ENCODE peak calls at places on chromosomes 2 and 18, in five cellular contexts. V is SK-N-SH, Y is upper lobe of right lung, I is fibroblast of lung, H is esophagus squamous epithelium. C is an unnamed sample.

GRCh38 chr2:239811001-239811798 is 213.9 kb downstream of the NDUFA10 start:
- DNase-seq in V (no peak), Y (peak; percentile 21), I (no peak), H (no peak), C (no peak)

GRCh38 chr2:317501-318424 is 29.9 kb upstream of the ALKAL2 start:
- DNase-seq in V (no peak), Y (no peak), I (peak; percentile 72), H (no peak), C (peak; percentile 48)

GRCh38 chr2:1283020-1283801 is 130.1 kb upstream of the TPO start:
- DNase-seq in V (peak; percentile 58), Y (no peak), I (no peak), H (no peak), C (no peak)

GRCh38 chr2:136381722-136382633 is 264.0 kb upstream of the CXCR4 start:
- DNase-seq in V (no peak), Y (no peak), I (no peak), H (no peak), C (no peak)

GRCh38 chr18:30514059-30514458 is 528.5 kb downstream of the DSC3 start:
- DNase-seq in V (no peak), Y (no peak), I (no peak), H (no peak), C (no peak)

GRCh38 chr2:137910641-137911040 is 53.6 kb upstream of the HNMT start:
- DNase-seq in V (no peak), Y (no peak), I (peak; percentile 14), H (no peak), C (no peak)

GRCh38 chr18:55351980-55352714 is 235.8 kb downstream of the TCF4 start:
- DNase-seq in V (no peak), Y (no peak), I (peak; percentile 56), H (no peak), C (no peak)

GRCh38 chr18:48997985-48998831 is 47.4 kb upstream of the SMAD7 start:
- DNase-seq in V (peak; percentile 72), Y (peak; percentile 83), I (peak; percentile 98), H (no peak), C (peak; percentile 36)

GRCh38 chr2:49004046-49004626 is 150.2 kb downstream of the FSHR start:
- DNase-seq in V (no peak), Y (no peak), I (no peak), H (no peak), C (no peak)

GRCh38 chr18:22639026-22639463 is 221.3 kb upstream of the CTAGE1 start:
- DNase-seq in V (no peak), Y (no peak), I (peak; percentile 96), H (no peak), C (no peak)

GRCh38 chr2:209929369-209929768 is 73.1 kb upstream of the RPE start:
- DNase-seq in V (no peak), Y (no peak), I (no peak), H (no peak), C (no peak)

GRCh38 chr2:135052042-135052876 is at the start of gene RAB3GAP1:
- DNase-seq in V (peak; percentile 90), Y (peak; percentile 89), I (peak; percentile 88), H (peak; percentile 26), C (peak; percentile 67)

GRCh38 chr2:8252997-8253694 is 428.7 kb upstream of the ID2 start:
- DNase-seq in V (no peak), Y (no peak), I (no peak), H (no peak), C (no peak)

GRCh38 chr2:9782197-9782719 is 61.0 kb upstream of the TAF1B start:
- DNase-seq in V (no peak), Y (peak; percentile 61), I (no peak), H (no peak), C (no peak)

GRCh38 chr2:118981627-118982026 is 39.6 kb downstream of the MARCO start:
- DNase-seq in V (no peak), Y (no peak), I (no peak), H (no peak), C (no peak)

GRCh38 chr2:148603562-148603920 is 41.0 kb upstream of the EPC2 start:
- DNase-seq in V (no peak), Y (no peak), I (no peak), H (no peak), C (no peak)

GRCh38 chr2:101012706-101013181 is 10.7 kb downstream of the RPL31 start:
- DNase-seq in V (peak; percentile 45), Y (no peak), I (peak; percentile 27), H (no peak), C (peak; percentile 45)

GRCh38 chr2:164015328-164016123 is 279.7 kb upstream of the FIGN start:
- DNase-seq in V (no peak), Y (no peak), I (peak; percentile 95), H (no peak), C (peak; percentile 54)

GRCh38 chr2:241111443-241111810 is 9.3 kb upstream of the MTERF4 start:
- DNase-seq in V (no peak), Y (no peak), I (no peak), H (no peak), C (no peak)

GRCh38 chr18:27483266-27483665 is 298.2 kb upstream of the CHST9 start:
- DNase-seq in V (no peak), Y (no peak), I (no peak), H (no peak), C (no peak)

GRCh38 chr2:23597687-23598086 is 212.7 kb downstream of the KLHL29 start:
- DNase-seq in V (no peak), Y (no peak), I (no peak), H (no peak), C (no peak)

GRCh38 chr2:37230581-37230980 is 815 bp downstream of the CEBPZ start:
- DNase-seq in V (peak; percentile 36), Y (no peak), I (peak; percentile 7), H (no peak), C (peak; percentile 6)

GRCh38 chr2:233152541-233152940 is 92.4 kb downstream of the INPP5D start:
- DNase-seq in V (no peak), Y (no peak), I (peak; percentile 48), H (no peak), C (no peak)

GRCh38 chr2:97714084-97714949 is 941 bp downstream of the ZAP70 start:
- DNase-seq in V (no peak), Y (peak; percentile 58), I (no peak), H (no peak), C (no peak)

GRCh38 chr2:142052220-142052863 is 78.5 kb downstream of the LRP1B start:
- DNase-seq in V (no peak), Y (no peak), I (no peak), H (no peak), C (no peak)

GRCh38 chr2:29226808-29227207 is 111.6 kb downstream of the CLIP4 start:
- DNase-seq in V (no peak), Y (no peak), I (no peak), H (no peak), C (no peak)

GRCh38 chr2:11754705-11755026 is 8.2 kb downstream of the LPIN1 start:
- DNase-seq in V (no peak), Y (no peak), I (no peak), H (no peak), C (no peak)

GRCh38 chr2:96962567-96963203 is 23.7 kb downstream of the FAM178B start:
- DNase-seq in V (no peak), Y (no peak), I (no peak), H (no peak), C (no peak)

GRCh38 chr2:180063494-180063893 is 56.4 kb upstream of the CWC22 start:
- DNase-seq in V (no peak), Y (no peak), I (no peak), H (no peak), C (no peak)
- TF ChIP-seq CTCF in V (no peak), Y (no peak), I (no peak), H (no peak), C (no peak)

GRCh38 chr2:99877963-99878362 is 264.4 kb downstream of the AFF3 start:
- DNase-seq in V (no peak), Y (no peak), I (no peak), H (no peak), C (no peak)

GRCh38 chr2:99879481-99879880 is 262.9 kb downstream of the AFF3 start:
- DNase-seq in V (no peak), Y (no peak), I (peak; percentile 52), H (no peak), C (no peak)

GRCh38 chr2:99878951-99879350 is 263.4 kb downstream of the AFF3 start:
- DNase-seq in V (no peak), Y (no peak), I (peak; percentile 95), H (no peak), C (no peak)

GRCh38 chr2:99876956-99877355 is 265.4 kb downstream of the AFF3 start:
- DNase-seq in V (no peak), Y (no peak), I (no peak), H (no peak), C (no peak)

GRCh38 chr2:99875627-99876026 is 266.8 kb downstream of the AFF3 start:
- DNase-seq in V (no peak), Y (no peak), I (no peak), H (no peak), C (no peak)
- TF ChIP-seq CTCF in V (no peak), Y (no peak), I (no peak), H (no peak), C (no peak)

DNA sequence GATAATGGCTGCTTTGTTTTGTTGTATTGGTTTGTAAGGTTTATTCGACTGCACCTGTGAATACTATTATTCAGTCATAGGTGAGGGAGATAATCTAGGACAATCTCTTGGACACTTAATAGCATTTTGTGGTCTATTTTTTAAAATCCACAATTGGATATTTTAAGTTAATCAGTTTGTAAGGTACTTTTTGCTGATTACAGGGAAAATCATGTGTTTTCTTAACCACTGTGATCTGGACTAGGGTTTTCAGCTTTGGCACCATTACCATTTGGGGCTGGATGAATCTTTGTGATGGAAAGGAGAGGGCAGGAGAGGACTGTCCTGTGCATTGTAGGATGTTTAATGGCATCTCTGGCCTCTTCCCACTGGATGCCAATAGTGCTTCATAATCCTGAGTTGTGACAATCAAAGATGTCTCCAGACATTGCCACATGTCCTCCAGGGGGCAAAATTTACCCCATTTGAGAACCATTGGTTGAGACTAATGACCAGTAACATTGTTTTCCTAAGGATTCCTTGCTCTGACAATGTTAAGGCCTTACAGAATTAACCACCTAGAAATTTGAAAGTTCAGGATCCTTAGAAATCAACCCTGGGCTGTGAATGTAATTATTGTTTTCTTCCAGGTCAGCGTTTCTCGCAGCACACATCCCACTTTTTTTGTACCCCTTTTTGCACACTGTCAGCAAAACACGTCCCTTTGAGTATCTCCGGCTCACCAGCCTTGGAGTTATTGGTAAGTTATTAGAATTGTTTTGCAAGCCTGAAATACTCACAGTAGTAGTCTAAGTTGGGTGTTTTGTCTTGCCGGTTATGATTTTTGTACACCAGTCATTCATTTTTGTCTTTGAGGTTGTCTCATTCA is 15.6 kb downstream of the CNOT9 start:
- DNase-seq in V (no peak), Y (no peak), I (no peak), H (no peak), C (no peak)
- TF ChIP-seq CTCF in V (peak; percentile 32), Y (no peak), I (peak; percentile 12), H (no peak), C (no peak)

GRCh38 chr18:24014062-24014985 is at the start of gene TTC39C:
- DNase-seq in V (peak; percentile 91), Y (peak; percentile 90), I (peak; percentile 82), H (peak; percentile 49), C (peak; percentile 73)

GRCh38 chr18:24014986-24015896 is 687 bp downstream of the TTC39C start:
- DNase-seq in V (peak; percentile 86), Y (peak; percentile 74), I (peak; percentile 66), H (no peak), C (peak; percentile 54)

GRCh38 chr18:24018299-24018910 is 3.9 kb downstream of the TTC39C start:
- DNase-seq in V (no peak), Y (no peak), I (no peak), H (no peak), C (no peak)

GRCh38 chr18:24015897-24016631 is 1.5 kb downstream of the TTC39C start:
- DNase-seq in V (peak; percentile 21), Y (no peak), I (no peak), H (no peak), C (no peak)

GRCh38 chr18:24016643-24017042 is 2.1 kb downstream of the TTC39C start:
- DNase-seq in V (peak; percentile 44), Y (no peak), I (no peak), H (no peak), C (no peak)
- TF ChIP-seq CTCF in V (peak; percentile 46), Y (peak; percentile 34), I (peak; percentile 44), H (no peak), C (peak; percentile 25)